ENCODE peak calls at places on chromosomes 1 and 21, in six cellular contexts. G, E, D, H, W and J are unnamed samples.

GRCh38 chr1:174877208-174877673 is 122.5 kb upstream of the CACYBP start:
- DNase-seq in D (no peak), E (no peak), W (no peak), G (no peak), H (no peak), J (peak; percentile 65)

GRCh38 chr1:202014915-202015676 is 4.7 kb downstream of the ELF3 start:
- DNase-seq in H (no peak), G (no peak), D (no peak), E (no peak), W (no peak), J (peak; percentile 44)

GRCh38 chr1:202189919-202190715 is 3.5 kb upstream of the LGR6 start:
- DNase-seq in W (no peak), D (no peak), G (peak; percentile 31), H (no peak), E (peak; percentile 13), J (no peak)

GRCh38 chr1:25647106-25647505 is 30.5 kb downstream of the MAN1C1 start:
- DNase-seq in W (no peak), H (no peak), G (no peak), D (no peak), E (no peak), J (no peak)

GRCh38 chr21:46006547-46007497 is 25.3 kb downstream of the COL6A1 start:
- DNase-seq in E (no peak), D (no peak), G (no peak), H (peak; percentile 19), W (no peak), J (peak; percentile 14)

GRCh38 chr1:43908858-43909257 is 24.7 kb upstream of the ARTN start:
- DNase-seq in D (no peak), H (no peak), W (no peak), E (no peak), G (peak; percentile 24), J (no peak)

GRCh38 chr1:43711049-43711448 is 3.7 kb downstream of the ST3GAL3 start:
- DNase-seq in D (no peak), H (no peak), G (peak; percentile 89), E (peak; percentile 89), W (no peak), J (no peak)

GRCh38 chr21:44931501-44932365 is 8.1 kb upstream of the SLX9 start:
- DNase-seq in D (peak; percentile 66), G (no peak), H (no peak), E (no peak), W (no peak), J (no peak)

GRCh38 chr1:12587981-12588620 is 29.9 kb downstream of the DHRS3 start:
- DNase-seq in D (no peak), H (no peak), G (no peak), E (peak; percentile 78), W (no peak), J (no peak)

GRCh38 chr1:41714613-41715389 is 203.9 kb downstream of the HIVEP3 start:
- DNase-seq in G (no peak), E (no peak), W (no peak), H (no peak), D (no peak), J (no peak)

GRCh38 chr21:45981641-45982255 is at the start of gene COL6A1:
- DNase-seq in H (peak; percentile 22), E (peak; percentile 58), G (peak; percentile 80), W (no peak), D (peak; percentile 76), J (peak; percentile 61)

GRCh38 chr1:38138498-38139233 is 92.1 kb upstream of the POU3F1 start:
- DNase-seq in E (peak; percentile 98), D (peak; percentile 15), H (no peak), G (peak; percentile 98), W (no peak), J (peak; percentile 28)

GRCh38 chr1:198681247-198681646 is 42.4 kb downstream of the PTPRC start:
- DNase-seq in G (peak; percentile 41), E (no peak), W (no peak), D (no peak), H (no peak), J (no peak)

GRCh38 chr1:214525535-214526019 is 25.8 kb downstream of the PTPN14 start:
- DNase-seq in G (peak; percentile 75), D (no peak), E (no peak), W (no peak), H (no peak), J (no peak)

GRCh38 chr1:170410391-170411146 is 121.4 kb upstream of the GORAB start:
- DNase-seq in E (no peak), D (no peak), G (peak; percentile 91), W (no peak), H (no peak), J (no peak)

GRCh38 chr1:205642679-205643307 is 11.0 kb upstream of the ELK4 start:
- DNase-seq in H (no peak), G (no peak), W (no peak), E (no peak), D (no peak), J (no peak)

GRCh38 chr1:53848025-53848424 is 9.9 kb upstream of the NDC1 start:
- DNase-seq in G (no peak), D (no peak), W (no peak), H (no peak), E (no peak), J (no peak)

GRCh38 chr1:115477071-115477470 is 139.0 kb upstream of the NGF start:
- DNase-seq in W (no peak), G (no peak), H (no peak), E (no peak), D (no peak), J (no peak)

GRCh38 chr21:35149698-35150097 is 100.6 kb upstream of the RUNX1 start:
- DNase-seq in G (peak; percentile 83), D (no peak), H (no peak), W (no peak), E (no peak), J (no peak)

GRCh38 chr1:21244986-21245687 is 45.1 kb downstream of the ECE1 start:
- DNase-seq in G (no peak), H (no peak), W (no peak), D (no peak), E (no peak), J (no peak)

GRCh38 chr1:41882068-41882477 is 36.6 kb downstream of the HIVEP3 start:
- DNase-seq in H (no peak), W (no peak), E (no peak), G (no peak), D (no peak), J (peak; percentile 60)

GRCh38 chr1:54571803-54572202 is 23.8 kb downstream of the ACOT11 start:
- DNase-seq in W (no peak), D (no peak), H (no peak), E (peak; percentile 53), G (no peak), J (no peak)

GRCh38 chr1:41348394-41348793 is 12.8 kb upstream of the FOXO6 start:
- DNase-seq in D (no peak), G (no peak), W (no peak), H (no peak), E (no peak), J (no peak)

GRCh38 chr1:26496881-26497280 is 24.6 kb downstream of the HMGN2 start:
- DNase-seq in W (no peak), D (no peak), H (no peak), E (no peak), G (no peak), J (no peak)